ENCODE peak calls at places on chromosomes 2 and 18, in ten cellular contexts. M is astrocyte; W is AG09309; Q is NCI-H1092; X is ovary; P is COR-L47; O is GM23248; K is CD8-positive, alpha-beta T cell; Z is NCI-H774; V is stomach. H is an unnamed sample.
A peak's percentile ranks its signal among the peaks of the same experiment; 100 is the strongest.

GRCh38 chr2:203328735-203329549 is 748 bp downstream of the ABI2 start:
- DNase-seq in M (peak; percentile 13), W (no peak), Q (no peak), X (peak; percentile 48), P (peak; percentile 51), O (peak; percentile 85), K (peak; percentile 19), Z (no peak), V (no peak), H (peak; percentile 52)

GRCh38 chr2:26474261-26474785 is 3.6 kb downstream of the OTOF start:
- DNase-seq in M (no peak), W (no peak), Q (no peak), X (no peak), P (no peak), O (no peak), K (no peak), Z (no peak), V (no peak), H (no peak)

GRCh38 chr18:23504720-23505119 is 1.4 kb downstream of the RMC1 start:
- DNase-seq in M (no peak), W (no peak), Q (no peak), X (no peak), P (no peak), O (no peak), K (no peak), Z (no peak), V (no peak), H (no peak)

GRCh38 chr18:48104703-48105102 is 174.2 kb upstream of the SMAD2 start:
- DNase-seq in M (no peak), W (no peak), Q (no peak), X (no peak), P (no peak), O (no peak), K (no peak), Z (no peak), V (no peak), H (no peak)

GRCh38 chr2:109417701-109418335 is 195.9 kb downstream of the SEPTIN10 start:
- DNase-seq in M (no peak), W (no peak), Q (no peak), X (no peak), P (no peak), O (no peak), K (no peak), Z (no peak), V (peak; percentile 40), H (no peak)

GRCh38 chr18:6724331-6724730 is 5.2 kb upstream of the ARHGAP28 start:
- DNase-seq in M (no peak), W (no peak), Q (no peak), X (no peak), P (no peak), O (no peak), K (no peak), Z (no peak), V (no peak), H (no peak)

GRCh38 chr2:19682493-19682892 is 219.3 kb downstream of the TTC32 start:
- DNase-seq in M (no peak), W (no peak), Q (no peak), X (no peak), P (no peak), O (peak; percentile 53), K (no peak), Z (no peak), V (no peak), H (no peak)

GRCh38 chr2:120236791-120237190 is 13.6 kb upstream of the TMEM185B start:
- DNase-seq in M (no peak), W (no peak), Q (no peak), X (no peak), P (no peak), O (no peak), K (no peak), Z (no peak), V (peak; percentile 3), H (no peak)

GRCh38 chr2:236815746-236816145 is 246.1 kb downstream of the ACKR3 start:
- DNase-seq in M (no peak), W (no peak), Q (no peak), X (no peak), P (no peak), O (no peak), K (no peak), Z (no peak), V (no peak), H (no peak)

GRCh38 chr2:64978514-64979268 is 10.5 kb upstream of the SLC1A4 start:
- DNase-seq in M (peak; percentile 68), W (no peak), Q (no peak), X (no peak), P (no peak), O (peak; percentile 70), K (no peak), Z (no peak), V (no peak), H (no peak)

GRCh38 chr2:238499731-238500570 is 73.2 kb downstream of the ASB1 start:
- DNase-seq in M (peak; percentile 47), W (no peak), Q (no peak), X (no peak), P (no peak), O (no peak), K (no peak), Z (no peak), V (peak; percentile 22), H (no peak)

GRCh38 chr2:12180046-12180445 is 433.6 kb downstream of the LPIN1 start:
- DNase-seq in M (no peak), W (no peak), Q (no peak), X (no peak), P (no peak), O (no peak), K (no peak), Z (no peak), V (no peak), H (no peak)